ENCODE peak calls at places on chromosomes 4 and X, in five cellular contexts. H is IMR-90, T is HepG2, G is A549, S is K562. V is an unnamed sample.

GRCh38 chr4:26746742-26747351 is 113.8 kb upstream of the STIM2 start:
- DNase-seq in H (no peak), T (no peak), G (no peak), S (no peak), V (peak; percentile 55)

GRCh38 chr4:110614981-110615365 is 7.9 kb downstream of the PITX2 start:
- DNase-seq in H (no peak), T (no peak), G (no peak), S (no peak), V (no peak)

GRCh38 chr4:86630629-86631028 is 36.5 kb downstream of the PTPN13 start:
- DNase-seq in H (no peak), T (no peak), G (no peak), S (no peak), V (no peak)

GRCh38 chrX:39196192-39197102 is 395.2 kb downstream of the MID1IP1 start:
- DNase-seq in H (peak; percentile 2), T (no peak), G (no peak), S (peak; percentile 31), V (peak; percentile 90)

GRCh38 chr4:18322111-18322510 is 300.6 kb upstream of the LCORL start:
- DNase-seq in H (no peak), T (no peak), G (no peak), S (no peak), V (no peak)

GRCh38 chrX:39144965-39145364 is 343.7 kb downstream of the MID1IP1 start:
- DNase-seq in H (no peak), T (no peak), G (no peak), S (no peak), V (no peak)

GRCh38 chr4:41545238-41545637 is 7.3 kb downstream of the LIMCH1 start:
- DNase-seq in H (no peak), T (no peak), G (no peak), S (no peak), V (no peak)

GRCh38 chr4:123659759-123660158 is 263.2 kb downstream of the SPRY1 start:
- DNase-seq in H (no peak), T (peak; percentile 39), G (peak; percentile 12), S (no peak), V (no peak)

GRCh38 chrX:45847966-45848365 is 647.3 kb upstream of the DIPK2B start:
- DNase-seq in H (no peak), T (no peak), G (no peak), S (no peak), V (no peak)

GRCh38 chr4:141057582-141057981 is 75.7 kb downstream of the RNF150 start:
- DNase-seq in H (no peak), T (no peak), G (no peak), S (no peak), V (no peak)

GRCh38 chr4:5954056-5954760 is 61.3 kb upstream of the CRMP1 start:
- DNase-seq in H (no peak), T (no peak), G (no peak), S (no peak), V (no peak)

GRCh38 chr4:86368433-86368832 is 8.6 kb upstream of the MAPK10 start:
- DNase-seq in H (no peak), T (no peak), G (no peak), S (no peak), V (no peak)

GRCh38 chr4:56181140-56181950 is 205.9 kb downstream of the AASDH start:
- DNase-seq in H (no peak), T (no peak), G (no peak), S (no peak), V (no peak)

GRCh38 chr4:73053974-73054480 is 15.5 kb downstream of the COX18 start:
- DNase-seq in H (peak; percentile 50), T (no peak), G (no peak), S (no peak), V (no peak)

GRCh38 chr4:26724522-26724921 is 136.1 kb upstream of the STIM2 start:
- DNase-seq in H (no peak), T (no peak), G (no peak), S (no peak), V (no peak)

GRCh38 chrX:3271485-3272186 is 74.8 kb downstream of the MXRA5 start:
- DNase-seq in H (peak; percentile 74), T (no peak), G (peak; percentile 18), S (no peak), V (no peak)

GRCh38 chrX:29470029-29470428 is 745.3 kb upstream of the MAGEB2 start:
- DNase-seq in H (peak; percentile 76), T (no peak), G (peak; percentile 4), S (no peak), V (no peak)

GRCh38 chr4:41318839-41319530 is 62.3 kb downstream of the UCHL1 start:
- DNase-seq in H (no peak), T (peak; percentile 4), G (peak; percentile 80), S (no peak), V (no peak)

GRCh38 chrX:101462892-101463291 is 22.4 kb upstream of the ARMCX4 start:
- DNase-seq in H (peak; percentile 24), T (peak; percentile 10), G (peak; percentile 21), S (no peak), V (no peak)

DNA sequence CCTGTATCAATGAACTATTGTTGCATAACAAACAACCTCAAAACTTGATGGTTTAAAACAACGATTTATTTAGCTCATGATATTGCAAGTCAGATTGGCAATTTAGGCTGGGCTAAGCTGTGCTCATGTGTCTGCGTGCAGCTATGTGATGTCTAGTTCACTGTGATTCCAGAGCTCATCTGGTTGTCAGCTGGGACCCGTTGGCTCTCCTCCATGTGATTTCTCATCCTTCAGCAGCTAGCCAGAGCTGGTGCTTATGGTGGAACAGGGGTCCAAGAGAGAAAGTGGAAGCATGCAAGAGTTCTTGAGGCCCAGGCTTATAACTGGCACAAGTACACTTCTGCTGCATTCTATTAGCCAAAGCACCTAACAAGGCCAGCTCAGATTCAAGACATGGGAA is 28.8 kb upstream of the TRPC3 start:
- DNase-seq in H (peak; percentile 52), T (no peak), G (no peak), S (no peak), V (no peak)
- TF ChIP-seq BHLHE40 in H (no peak), T (no peak), G (no peak), S (no peak), V (no peak)

DNA sequence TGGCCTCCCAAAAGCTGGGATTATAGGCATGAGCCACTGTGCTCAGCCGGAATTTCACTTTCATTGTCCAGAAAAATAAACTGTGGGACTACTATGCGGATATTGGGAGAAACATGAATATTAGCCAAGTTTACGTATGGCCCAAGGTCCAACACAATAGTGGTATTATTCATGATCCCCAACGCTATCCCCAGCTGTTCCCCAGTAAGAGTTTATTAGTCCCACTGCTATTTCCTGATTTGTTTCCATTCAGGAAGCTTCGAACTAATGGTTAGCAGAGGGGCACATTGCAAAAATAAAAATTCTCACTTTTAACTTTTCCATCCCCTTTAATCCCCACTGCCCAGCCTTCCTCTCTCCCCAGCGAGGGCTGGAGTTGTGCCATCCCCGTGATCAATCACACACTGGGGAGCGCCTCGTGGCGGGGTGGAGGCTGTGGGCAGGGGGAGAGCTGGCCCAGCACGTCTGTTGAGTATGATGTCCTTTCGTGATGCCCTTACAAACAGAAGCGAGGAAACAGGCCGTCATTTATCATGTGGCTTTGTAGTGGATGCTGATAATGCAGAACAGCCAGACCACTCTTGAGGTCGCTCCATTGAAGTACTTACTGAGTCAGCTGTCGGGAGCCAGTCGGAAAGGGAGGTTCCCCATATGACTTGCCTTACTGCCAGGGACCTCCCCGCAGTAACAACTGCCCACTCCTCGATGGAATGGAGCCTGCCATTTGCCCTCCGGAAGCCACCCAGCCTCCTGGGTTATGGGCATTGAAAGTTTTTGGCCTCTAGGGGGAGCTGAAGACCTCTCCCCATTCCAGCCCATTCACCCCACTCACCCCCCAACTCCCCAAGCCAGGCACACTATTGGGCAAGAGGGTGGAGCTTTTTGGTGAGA is 117.0 kb downstream of the KDR start:
- DNase-seq in H (no peak), T (no peak), G (no peak), S (peak; percentile 66), V (no peak)
- TF ChIP-seq CEBPB in H (no peak), T (no peak), G (no peak), S (peak; percentile 21), V (no peak)

GRCh38 chr4:8537041-8537461 is 43.1 kb upstream of the GPR78 start:
- DNase-seq in H (peak; percentile 90), T (peak; percentile 42), G (peak; percentile 53), S (no peak), V (peak; percentile 92)

GRCh38 chr4:8534129-8534528 is 46.1 kb upstream of the GPR78 start:
- DNase-seq in H (peak; percentile 66), T (no peak), G (no peak), S (no peak), V (peak; percentile 89)

GRCh38 chr4:8534601-8535000 is 45.6 kb upstream of the GPR78 start:
- DNase-seq in H (no peak), T (no peak), G (no peak), S (no peak), V (no peak)

GRCh38 chr4:8538076-8538702 is 42.0 kb upstream of the GPR78 start:
- DNase-seq in H (no peak), T (no peak), G (no peak), S (no peak), V (no peak)

DNA sequence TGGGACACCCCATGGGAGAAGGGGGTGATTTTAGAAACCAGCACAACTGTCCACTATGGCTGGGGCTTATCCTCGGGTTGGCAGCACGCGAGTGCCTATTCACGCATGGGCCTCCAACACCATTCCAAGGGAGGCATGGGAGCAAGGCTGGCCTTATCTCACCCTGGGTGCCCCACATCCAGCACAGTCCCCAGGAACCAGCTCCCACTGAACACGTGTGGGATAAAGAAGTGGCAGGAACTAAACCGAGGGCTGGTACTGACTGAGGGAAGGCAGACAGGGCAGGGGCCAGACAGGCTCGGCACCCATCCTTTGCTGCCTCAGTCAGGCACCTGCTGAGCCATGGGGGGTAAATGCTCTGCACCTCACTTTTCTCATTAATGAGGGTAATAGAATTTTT is 43.7 kb upstream of the GPR78 start:
- DNase-seq in H (no peak), T (no peak), G (no peak), S (no peak), V (no peak)
- TF ChIP-seq BHLHE40 in H (no peak), T (no peak), G (no peak), S (no peak), V (no peak)

DNA sequence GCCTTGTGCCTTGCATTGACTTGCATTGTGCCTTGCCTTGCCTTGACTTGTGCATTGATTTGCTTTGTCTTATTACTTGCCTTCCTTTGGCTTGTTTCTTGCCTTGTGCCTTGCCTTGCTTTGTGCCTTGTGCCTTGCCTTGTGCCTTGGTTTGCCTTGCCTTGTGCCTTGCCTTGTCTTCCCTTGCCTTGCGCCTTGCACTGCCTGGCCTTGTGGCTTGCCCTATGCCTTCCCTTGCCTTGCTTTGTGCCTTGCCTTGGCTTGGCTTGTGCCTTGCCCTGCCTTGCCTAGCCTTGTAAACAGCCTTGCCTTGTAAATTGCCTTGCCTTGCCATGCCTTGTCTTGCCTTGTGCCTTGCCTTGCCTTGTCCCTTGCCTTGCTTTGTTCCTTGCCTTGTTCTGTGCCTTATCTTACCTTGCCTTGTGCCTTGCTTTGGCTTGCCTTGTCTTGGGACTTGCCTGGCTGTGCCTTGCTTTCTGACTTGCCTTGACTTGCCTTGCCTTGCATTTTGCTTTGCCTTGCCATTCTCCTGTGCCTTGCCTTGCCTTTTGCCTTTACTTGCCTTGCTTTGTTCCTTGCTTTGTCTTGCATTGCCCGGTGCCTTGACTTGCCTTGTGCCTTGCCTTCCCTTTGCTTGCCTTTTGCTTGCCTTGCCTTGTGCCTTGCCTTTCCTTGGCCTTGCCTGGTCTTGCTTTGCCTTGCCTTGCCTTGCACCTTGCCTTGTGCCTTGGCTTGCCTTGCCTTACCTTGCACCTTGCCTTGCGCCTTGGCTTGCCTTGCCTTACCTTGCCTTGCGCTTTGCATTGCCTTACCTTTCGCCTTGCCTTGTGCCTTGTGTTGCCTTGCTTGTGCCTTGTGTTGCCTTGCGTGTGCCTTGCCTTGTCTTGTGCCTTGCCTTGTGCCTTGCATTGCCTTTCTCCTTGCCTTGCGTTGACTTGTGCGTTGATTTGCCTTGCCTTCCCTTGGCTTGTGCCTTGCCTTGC is 97.5 kb downstream of the TAB3 start:
- DNase-seq in H (no peak), T (no peak), G (no peak), S (no peak), V (no peak)
- TF ChIP-seq CEBPB in H (no peak), T (no peak), G (no peak), S (no peak), V (no peak)

GRCh38 chr4:119118397-119118796 is 17.2 kb upstream of the MYOZ2 start:
- DNase-seq in H (no peak), T (no peak), G (no peak), S (no peak), V (no peak)
- TF ChIP-seq BHLHE40 in H (no peak), T (no peak), G (no peak), S (no peak), V (no peak)